ENCODE peak calls at places on chromosomes 16 and 17, in five cellular contexts. L, D, Q, J and W are unnamed samples.

GRCh38 chr16:4131621-4132020 is 15.4 kb upstream of the ADCY9 start:
- DNase-seq in L (no peak), D (no peak), Q (no peak), J (no peak), W (no peak)

GRCh38 chr16:87956771-87957279 is 5.6 kb downstream of the BANP start:
- DNase-seq in L (no peak), D (no peak), Q (no peak), J (no peak), W (no peak)

GRCh38 chr17:77875051-77875780 is 83.3 kb upstream of the TNRC6C start:
- DNase-seq in L (no peak), D (no peak), Q (no peak), J (no peak), W (no peak)

GRCh38 chr16:5504028-5504758 is 406.6 kb upstream of the EEF2KMT start:
- DNase-seq in L (no peak), D (no peak), Q (no peak), J (peak), W (no peak)

GRCh38 chr16:77191259-77191969 is 424 bp downstream of the MON1B start:
- DNase-seq in L (peak), D (peak), Q (peak), J (no peak), W (no peak)

GRCh38 chr16:52439750-52440149 is 107.2 kb downstream of the TOX3 start:
- DNase-seq in L (no peak), D (no peak), Q (no peak), J (no peak), W (no peak)

GRCh38 chr17:32626371-32626770 is 139.6 kb downstream of the CDK5R1 start:
- DNase-seq in L (no peak), D (no peak), Q (no peak), J (no peak), W (no peak)

GRCh38 chr16:88445583-88445960 is 7.5 kb upstream of the ZFPM1 start:
- DNase-seq in L (no peak), D (no peak), Q (no peak), J (no peak), W (no peak)

GRCh38 chr16:88806491-88807111 is 3.0 kb downstream of the CDT1 start:
- DNase-seq in L (no peak), D (no peak), Q (no peak), J (no peak), W (no peak)

GRCh38 chr16:50407351-50407750 is 38.6 kb upstream of the BRD7 start:
- DNase-seq in L (peak), D (no peak), Q (no peak), J (no peak), W (no peak)

GRCh38 chr17:67624886-67625656 is 92.7 kb upstream of the NOL11 start:
- DNase-seq in L (no peak), D (no peak), Q (no peak), J (no peak), W (no peak)

GRCh38 chr16:81491522-81492188 is 47.0 kb downstream of the CMIP start:
- DNase-seq in L (no peak), D (no peak), Q (no peak), J (no peak), W (no peak)

GRCh38 chr17:64621772-64622171 is 40.3 kb downstream of the SMURF2 start:
- DNase-seq in L (no peak), D (no peak), Q (no peak), J (no peak), W (no peak)

GRCh38 chr16:66103245-66103644 is 263.2 kb upstream of the CDH5 start:
- DNase-seq in L (no peak), D (no peak), Q (no peak), J (no peak), W (no peak)

GRCh38 chr16:50991436-50991835 is 159.6 kb downstream of the SALL1 start:
- DNase-seq in L (no peak), D (no peak), Q (no peak), J (no peak), W (no peak)

GRCh38 chr17:34502426-34502825 is 77.0 kb upstream of the TMEM132E start:
- DNase-seq in L (no peak), D (no peak), Q (no peak), J (no peak), W (no peak)

GRCh38 chr16:69171325-69172095 is 15.5 kb upstream of the SNTB2 start:
- DNase-seq in L (no peak), D (no peak), Q (no peak), J (no peak), W (no peak)

GRCh38 chr17:77863814-77864161 is 94.7 kb upstream of the TNRC6C start:
- DNase-seq in L (no peak), D (peak), Q (peak), J (no peak), W (no peak)

GRCh38 chr16:88927661-88928060 is 49.3 kb downstream of the CBFA2T3 start:
- DNase-seq in L (no peak), D (no peak), Q (no peak), J (no peak), W (no peak)

GRCh38 chr16:29148867-29149272 is 164.0 kb downstream of the LAT start:
- DNase-seq in L (no peak), D (peak), Q (peak), J (no peak), W (no peak)

GRCh38 chr16:31696968-31697743 is 169.5 kb downstream of the AHSP start:
- DNase-seq in L (peak), D (no peak), Q (no peak), J (no peak), W (no peak)

GRCh38 chr16:11774065-11774626 is 22.9 kb downstream of the ZC3H7A start:
- DNase-seq in L (no peak), D (no peak), Q (no peak), J (no peak), W (no peak)

GRCh38 chr17:62065611-62066468 is 762 bp upstream of the MED13 start:
- DNase-seq in L (peak), D (peak), Q (peak), J (peak), W (peak)

GRCh38 chr17:67559381-67559966 is 158.3 kb upstream of the NOL11 start:
- DNase-seq in L (no peak), D (no peak), Q (no peak), J (no peak), W (peak)

GRCh38 chr16:23679274-23679985 is 741 bp downstream of the PLK1 start:
- DNase-seq in L (peak), D (peak), Q (peak), J (no peak), W (no peak)

GRCh38 chr17:62321451-62321850 is 58.9 kb upstream of the EFCAB3 start:
- DNase-seq in L (no peak), D (no peak), Q (no peak), J (no peak), W (no peak)

GRCh38 chr17:60139438-60140285 is 10.1 kb upstream of the CA4 start:
- DNase-seq in L (peak), D (peak), Q (peak), J (peak), W (no peak)

GRCh38 chr16:68021490-68021889 is 1.5 kb downstream of the DDX28 start:
- DNase-seq in L (no peak), D (no peak), Q (no peak), J (no peak), W (no peak)
- H3K4me3 ChIP-seq in L (peak), D (no peak), Q (no peak), J (no peak), W (no peak)

GRCh38 chr16:86566966-86567700 is 504 bp downstream of the FOXC2 start:
- DNase-seq in L (peak), D (no peak), Q (no peak), J (no peak), W (peak)

GRCh38 chr16:86565644-86566511 is 751 bp upstream of the FOXC2 start:
- DNase-seq in L (peak), D (no peak), Q (no peak), J (no peak), W (no peak)

GRCh38 chr16:86567701-86568571 is 1.3 kb downstream of the FOXC2 start:
- DNase-seq in L (peak), D (no peak), Q (no peak), J (no peak), W (no peak)

GRCh38 chr16:86565181-86565631 is 1.4 kb upstream of the FOXC2 start:
- DNase-seq in L (no peak), D (no peak), Q (no peak), J (no peak), W (no peak)

DNA sequence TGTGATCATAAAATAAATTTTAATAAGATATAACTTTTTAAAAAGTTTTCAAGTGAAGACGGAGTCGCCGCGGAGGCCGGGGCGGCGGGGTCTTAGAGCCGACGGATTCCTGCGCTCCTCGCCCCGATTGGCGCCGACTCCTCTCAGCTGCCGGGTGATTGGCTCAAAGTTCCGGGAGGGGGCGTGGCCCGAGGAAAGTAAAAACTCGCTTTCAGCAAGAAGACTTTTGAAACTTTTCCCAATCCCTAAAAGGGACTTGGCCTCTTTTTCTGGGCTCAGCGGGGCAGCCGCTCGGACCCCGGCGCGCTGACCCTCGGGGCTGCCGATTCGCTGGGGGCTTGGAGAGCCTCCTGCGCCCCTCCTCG is at the start of gene FOXC2:
- DNase-seq in L (peak), D (peak), Q (peak), J (no peak), W (peak)
- H3K27ac ChIP-seq in L (no peak), D (no peak), Q (no peak), J (no peak), W (peak)

GRCh38 chr17:45148183-45149036 is at the start of gene HEXIM1:
- DNase-seq in L (peak), D (peak), Q (peak), J (peak), W (peak)

GRCh38 chr17:45149669-45150603 is 1.7 kb downstream of the HEXIM1 start:
- DNase-seq in L (peak), D (peak), Q (peak), J (peak), W (peak)

GRCh38 chr17:45147581-45148182 is 593 bp upstream of the HEXIM1 start:
- DNase-seq in L (peak), D (peak), Q (peak), J (peak), W (peak)

GRCh38 chr17:45149037-45149668 is 878 bp downstream of the HEXIM1 start:
- DNase-seq in L (peak), D (peak), Q (peak), J (peak), W (peak)

GRCh38 chr17:45150911-45151809 is 2.9 kb downstream of the HEXIM1 start:
- DNase-seq in L (no peak), D (no peak), Q (no peak), J (no peak), W (no peak)
- H3K4me3 ChIP-seq in L (peak), D (peak), Q (peak), J (peak), W (peak)

DNA sequence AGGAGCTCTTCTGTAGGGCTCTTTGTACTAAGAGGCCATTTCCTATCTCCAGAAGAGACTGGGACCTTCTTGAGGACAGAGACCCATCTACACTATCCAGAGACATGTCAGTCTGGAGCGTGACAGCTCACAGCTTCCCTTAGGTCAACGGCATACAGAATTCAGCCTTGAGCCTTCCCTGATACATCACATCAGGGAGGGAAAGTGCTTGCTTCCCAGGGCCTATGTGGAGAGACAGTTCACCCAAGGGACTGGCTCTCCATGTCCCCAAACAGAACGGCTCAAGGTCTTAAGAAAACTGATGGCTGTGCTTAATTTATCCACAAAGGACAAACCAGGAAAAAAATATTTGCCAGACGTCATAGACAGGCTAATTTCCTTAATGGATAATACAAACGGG is 7.7 kb downstream of the CENPV start:
- DNase-seq in L (no peak), D (no peak), Q (no peak), J (no peak), W (no peak)
- H3K27ac ChIP-seq in L (no peak), D (no peak), Q (no peak), J (no peak), W (no peak)

GRCh38 chr16:78926723-78927200 is 673.8 kb downstream of the MAF start:
- DNase-seq in L (no peak), D (no peak), Q (no peak), J (no peak), W (no peak)
- H3K4me3 ChIP-seq in L (no peak), D (no peak), Q (no peak), J (no peak), W (no peak)

DNA sequence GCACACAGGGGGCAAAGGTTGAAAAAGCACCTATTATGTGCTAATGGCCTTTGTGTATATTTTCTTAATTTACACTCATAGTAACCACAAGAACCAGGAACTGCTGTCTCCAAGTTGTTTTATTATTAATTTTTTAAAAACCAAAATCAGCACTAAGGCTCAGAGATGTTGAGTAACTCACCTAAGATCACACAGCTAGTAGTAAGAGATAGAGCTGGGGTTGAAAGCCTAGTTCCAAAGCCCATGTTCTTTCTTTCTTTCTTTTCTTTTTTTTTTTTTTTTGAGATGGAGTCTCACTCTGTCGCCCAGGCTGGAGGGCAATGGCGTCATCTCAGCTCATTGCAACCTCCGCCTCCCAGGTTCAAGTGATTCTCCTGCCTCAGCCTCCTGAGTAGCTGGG is 75.3 kb downstream of the SDK2 start:
- DNase-seq in L (no peak), D (no peak), Q (no peak), J (no peak), W (no peak)
- H3K27ac ChIP-seq in L (no peak), D (no peak), Q (no peak), J (no peak), W (no peak)

DNA sequence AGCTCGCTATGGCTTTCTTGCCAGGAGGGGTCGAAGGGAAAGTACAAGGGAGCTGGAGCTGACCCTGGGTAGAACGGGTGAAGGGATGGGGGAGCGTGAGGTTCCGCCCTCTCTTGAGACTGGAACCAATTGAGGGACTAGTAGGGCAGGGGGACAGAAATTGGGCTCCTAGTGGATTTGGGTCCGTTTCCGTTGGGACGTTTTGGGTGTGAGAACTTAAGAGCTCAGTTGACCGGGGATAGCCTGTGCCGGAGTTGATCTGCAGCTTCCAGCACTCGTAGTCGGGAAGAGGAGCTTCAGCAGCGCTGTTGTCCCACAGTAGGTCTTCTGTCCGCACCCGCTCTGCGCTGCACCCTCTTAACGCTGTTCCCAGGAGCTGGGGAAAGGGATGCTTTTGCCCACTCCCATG is 481 bp downstream of the CNTROB start:
- DNase-seq in L (peak), D (peak), Q (peak), J (no peak), W (no peak)
- H3K4me3 ChIP-seq in L (peak), D (peak), Q (peak), J (peak), W (peak)

GRCh38 chr17:27575912-27576252 is 55.1 kb upstream of the LGALS9 start:
- DNase-seq in L (no peak), D (no peak), Q (no peak), J (no peak), W (no peak)

GRCh38 chr17:27576429-27577123 is 54.4 kb upstream of the LGALS9 start:
- DNase-seq in L (no peak), D (no peak), Q (no peak), J (no peak), W (no peak)

GRCh38 chr17:27577884-27578717 is 52.9 kb upstream of the LGALS9 start:
- DNase-seq in L (no peak), D (no peak), Q (no peak), J (no peak), W (no peak)

GRCh38 chr17:27578718-27579085 is 52.3 kb upstream of the LGALS9 start:
- DNase-seq in L (no peak), D (no peak), Q (no peak), J (no peak), W (no peak)

GRCh38 chr17:27577124-27577761 is 53.7 kb upstream of the LGALS9 start:
- DNase-seq in L (peak), D (no peak), Q (no peak), J (peak), W (no peak)
- H3K27ac ChIP-seq in L (no peak), D (peak), Q (peak), J (peak), W (peak)

DNA sequence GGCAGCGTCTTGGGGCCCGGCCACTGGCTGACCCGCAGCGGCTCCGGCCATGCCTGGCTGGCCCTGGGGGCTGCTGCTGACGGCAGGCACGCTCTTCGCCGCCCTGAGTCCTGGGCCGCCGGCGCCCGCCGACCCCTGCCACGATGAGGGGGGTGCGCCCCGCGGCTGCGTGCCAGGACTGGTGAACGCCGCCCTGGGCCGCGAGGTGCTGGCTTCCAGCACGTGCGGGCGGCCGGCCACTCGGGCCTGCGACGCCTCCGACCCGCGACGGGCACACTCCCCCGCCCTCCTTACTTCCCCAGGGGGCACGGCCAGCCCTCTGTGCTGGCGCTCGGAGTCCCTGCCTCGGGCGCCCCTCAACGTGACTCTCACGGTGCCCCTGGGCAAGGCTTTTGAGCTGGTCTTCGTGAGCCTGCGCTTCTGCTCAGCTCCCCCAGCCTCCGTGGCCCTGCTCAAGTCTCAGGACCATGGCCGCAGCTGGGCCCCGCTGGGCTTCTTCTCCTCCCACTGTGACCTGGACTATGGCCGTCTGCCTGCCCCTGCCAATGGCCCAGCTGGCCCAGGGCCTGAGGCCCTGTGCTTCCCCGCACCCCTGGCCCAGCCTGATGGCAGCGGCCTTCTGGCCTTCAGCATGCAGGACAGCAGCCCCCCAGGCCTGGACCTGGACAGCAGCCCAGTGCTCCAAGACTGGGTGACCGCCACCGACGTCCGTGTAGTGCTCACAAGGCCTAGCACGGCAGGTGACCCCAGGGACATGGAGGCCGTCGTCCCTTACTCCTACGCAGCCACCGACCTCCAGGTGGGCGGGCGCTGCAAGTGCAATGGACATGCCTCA is 773 bp downstream of the NTN3 start:
- DNase-seq in L (peak), D (no peak), Q (no peak), J (no peak), W (no peak)
- H3K4me3 ChIP-seq in L (peak), D (no peak), Q (no peak), J (peak), W (peak)

GRCh38 chr17:17876959-17877547 is 40.3 kb upstream of the SREBF1 start:
- DNase-seq in L (no peak), D (no peak), Q (peak), J (no peak), W (peak)
- H3K27ac ChIP-seq in L (no peak), D (peak), Q (peak), J (peak), W (peak)